ENCODE peak calls at places on chromosome 3, in nine cellular contexts. I, J, E, H, X, R, T, W and F are unnamed samples.
A peak's percentile ranks its signal among the peaks of the same experiment; 100 is the strongest.

GRCh38 chr3:194755689-194756459 is 70.2 kb downstream of the FAM43A start:
- DNase-seq in I (no peak), J (no peak), E (no peak), H (no peak), X (peak; percentile 83), R (no peak), T (no peak), W (no peak), F (no peak)

GRCh38 chr3:177932346-177932745 is 603.9 kb upstream of the KCNMB2 start:
- DNase-seq in I (peak; percentile 33), J (no peak), E (no peak), H (no peak), X (peak; percentile 20), R (peak; percentile 64), T (no peak), W (no peak), F (no peak)

GRCh38 chr3:148729656-148730055 is 32.0 kb downstream of the AGTR1 start:
- DNase-seq in I (no peak), J (no peak), E (no peak), H (no peak), X (no peak), R (no peak), T (no peak), W (no peak), F (no peak)

GRCh38 chr3:177194319-177194718 is 3.0 kb downstream of the TBL1XR1 start:
- DNase-seq in I (no peak), J (no peak), E (no peak), H (no peak), X (no peak), R (no peak), T (no peak), W (no peak), F (no peak)

GRCh38 chr3:117016359-117016758 is 306.8 kb downstream of the TUSC7 start:
- DNase-seq in I (no peak), J (no peak), E (no peak), H (peak; percentile 67), X (peak; percentile 6), R (no peak), T (no peak), W (peak; percentile 67), F (no peak)

GRCh38 chr3:173912126-173912525 is 514.6 kb downstream of the NLGN1 start:
- DNase-seq in I (peak; percentile 66), J (no peak), E (no peak), H (no peak), X (peak; percentile 88), R (no peak), T (no peak), W (no peak), F (no peak)

GRCh38 chr3:138938056-138938876 is 8.7 kb downstream of the FOXL2 start:
- DNase-seq in I (no peak), J (no peak), E (peak; percentile 48), H (peak; percentile 61), X (no peak), R (no peak), T (no peak), W (peak; percentile 73), F (no peak)

GRCh38 chr3:176581589-176581988 is 615.7 kb downstream of the TBL1XR1 start:
- DNase-seq in I (no peak), J (no peak), E (no peak), H (no peak), X (no peak), R (no peak), T (no peak), W (no peak), F (no peak)

GRCh38 chr3:16912400-16913263 is 27.9 kb downstream of the PLCL2 start:
- DNase-seq in I (no peak), J (peak; percentile 90), E (no peak), H (no peak), X (peak; percentile 26), R (no peak), T (no peak), W (no peak), F (no peak)

GRCh38 chr3:137217733-137218132 is 259.9 kb downstream of the IL20RB start:
- DNase-seq in I (no peak), J (no peak), E (peak; percentile 15), H (peak; percentile 59), X (peak; percentile 34), R (no peak), T (no peak), W (peak; percentile 78), F (no peak)

GRCh38 chr3:46695177-46695961 is 1.9 kb upstream of the ALS2CL start:
- DNase-seq in I (peak; percentile 31), J (no peak), E (peak; percentile 52), H (peak; percentile 64), X (peak; percentile 41), R (peak; percentile 86), T (no peak), W (peak; percentile 88), F (no peak)

GRCh38 chr3:48514431-48515227 is 10.7 kb upstream of the SHISA5 start:
- DNase-seq in I (no peak), J (no peak), E (no peak), H (no peak), X (peak; percentile 86), R (no peak), T (no peak), W (no peak), F (no peak)

GRCh38 chr3:189981668-189982067 is 139.0 kb downstream of the P3H2 start:
- DNase-seq in I (peak; percentile 81), J (no peak), E (no peak), H (no peak), X (no peak), R (peak; percentile 42), T (no peak), W (no peak), F (peak; percentile 94)

GRCh38 chr3:196207833-196208607 is 3.2 kb downstream of the ZDHHC19 start:
- DNase-seq in I (peak; percentile 38), J (no peak), E (peak; percentile 99), H (peak; percentile 77), X (peak; percentile 86), R (no peak), T (no peak), W (peak; percentile 95), F (no peak)

GRCh38 chr3:194130807-194131589 is 5.0 kb upstream of the HES1 start:
- DNase-seq in I (peak; percentile 42), J (peak; percentile 95), E (no peak), H (peak; percentile 82), X (no peak), R (no peak), T (no peak), W (peak; percentile 70), F (no peak)

GRCh38 chr3:170357920-170358854 is 672 bp downstream of the SKIL start:
- DNase-seq in I (peak; percentile 82), J (no peak), E (peak; percentile 81), H (peak; percentile 75), X (peak; percentile 64), R (peak; percentile 77), T (no peak), W (peak; percentile 80), F (peak; percentile 69)
- H2AFZ ChIP-seq in I (peak overlapping the region; percentile 25), J (peak overlapping the region; percentile 60), E (peak overlapping the region; percentile 77), H (peak overlapping the region; percentile 67), X (peak overlapping the region; percentile 61), R (no peak overlapping the region), T (peak overlapping the region; percentile 30), W (no peak overlapping the region), F (no peak overlapping the region)

GRCh38 chr3:81790117-81790516 is 28.7 kb upstream of the GBE1 start:
- DNase-seq in I (no peak), J (no peak), E (no peak), H (peak; percentile 59), X (no peak), R (no peak), T (no peak), W (no peak), F (no peak)
- H2AFZ ChIP-seq in I (no peak overlapping the region), J (peak overlapping the region; percentile 33), E (no peak overlapping the region), H (no peak overlapping the region), X (no peak overlapping the region), R (no peak overlapping the region), T (no peak overlapping the region), W (no peak overlapping the region), F (no peak overlapping the region)

GRCh38 chr3:38110314-38111050 is 26.4 kb downstream of the ACAA1 start:
- DNase-seq in I (no peak), J (no peak), E (no peak), H (no peak), X (no peak), R (no peak), T (no peak), W (no peak), F (no peak)
- H2AFZ ChIP-seq in I (no peak overlapping the region), J (no peak overlapping the region), E (no peak overlapping the region), H (no peak overlapping the region), X (no peak overlapping the region), R (no peak overlapping the region), T (no peak overlapping the region), W (no peak overlapping the region), F (no peak overlapping the region)

DNA sequence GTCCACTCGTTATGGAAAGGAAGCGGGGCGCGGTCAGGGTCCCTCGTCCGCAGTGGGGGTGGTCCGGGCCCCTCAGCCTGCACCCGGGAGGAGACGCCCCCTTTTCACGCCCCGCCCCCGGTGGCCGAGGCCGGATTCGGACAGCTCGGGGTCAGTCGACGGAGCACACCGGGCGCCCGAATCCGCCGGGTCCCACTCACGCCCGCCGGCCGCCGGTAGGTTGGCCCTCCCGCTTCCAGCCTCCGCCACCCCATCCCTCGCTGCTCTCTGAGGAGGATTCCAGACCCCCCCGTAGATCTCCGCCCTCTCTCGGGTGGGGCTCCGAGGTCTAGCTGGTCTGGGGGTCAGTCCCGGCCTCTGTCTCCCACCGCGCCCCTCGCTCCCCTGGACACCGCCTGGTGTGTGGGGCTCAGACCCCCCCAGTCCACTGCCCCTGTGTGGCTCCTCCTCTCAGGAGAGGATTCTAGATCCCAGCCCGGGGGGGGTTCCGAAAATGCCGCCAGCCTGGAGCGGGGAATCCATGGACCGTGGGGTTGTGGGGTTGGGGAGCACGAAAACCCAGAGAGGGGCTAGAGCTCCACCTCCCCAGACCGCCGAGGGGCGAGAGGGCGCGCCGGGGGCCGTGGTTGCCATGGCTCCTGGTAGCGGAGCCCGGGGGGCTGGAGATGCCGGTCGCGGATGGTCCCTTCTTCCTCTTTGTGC is 742 bp downstream of the CHL1 start:
- DNase-seq in I (no peak), J (no peak), E (no peak), H (peak; percentile 62), X (no peak), R (no peak), T (no peak), W (peak; percentile 64), F (no peak)
- H2AFZ ChIP-seq in I (no peak overlapping the region), J (peak overlapping the region; percentile 6), E (no peak overlapping the region), H (peak overlapping the region; percentile 85), X (peak overlapping the region; percentile 35), R (no peak overlapping the region), T (no peak overlapping the region), W (peak overlapping the region; percentile 95), F (no peak overlapping the region)

GRCh38 chr3:171718493-171719205 is 91.6 kb downstream of the PLD1 start:
- DNase-seq in I (no peak), J (no peak), E (no peak), H (no peak), X (no peak), R (no peak), T (no peak), W (peak; percentile 57), F (no peak)
- H2AFZ ChIP-seq in I (no peak overlapping the region), J (no peak overlapping the region), E (no peak overlapping the region), H (no peak overlapping the region), X (no peak overlapping the region), R (no peak overlapping the region), T (no peak overlapping the region), W (no peak overlapping the region), F (no peak overlapping the region)